ENCODE peak calls at places on chromosome X, in seven cellular contexts. Y, J, H, I, N, G and D are unnamed samples.

GRCh38 chrX:30904632-30905031 is 15.6 kb upstream of the TAB3 start:
- DNase-seq in Y (no peak), J (no peak), H (no peak), I (no peak), N (no peak), G (no peak), D (no peak)

GRCh38 chrX:6170424-6170823 is 58.2 kb downstream of the NLGN4X start:
- DNase-seq in Y (no peak), J (no peak), H (no peak), I (no peak), N (no peak), G (no peak), D (no peak)

GRCh38 chrX:134423606-134424005 is 36.4 kb upstream of the HPRT1 start:
- DNase-seq in Y (peak; percentile 35), J (no peak), H (peak; percentile 21), I (no peak), N (no peak), G (no peak), D (no peak)

GRCh38 chrX:56766554-56767412 is 37.7 kb downstream of the NBDY start:
- DNase-seq in Y (no peak), J (no peak), H (no peak), I (peak; percentile 62), N (no peak), G (peak; percentile 6), D (no peak)

GRCh38 chrX:19344207-19344534 is 444 bp downstream of the PDHA1 start:
- DNase-seq in Y (peak; percentile 1), J (no peak), H (no peak), I (no peak), N (no peak), G (no peak), D (no peak)

GRCh38 chrX:129653985-129654651 is 638 bp downstream of the APLN start:
- DNase-seq in Y (no peak), J (peak; percentile 43), H (no peak), I (no peak), N (no peak), G (no peak), D (no peak)

GRCh38 chrX:12798601-12799000 is 7.4 kb downstream of the PRPS2 start:
- DNase-seq in Y (no peak), J (no peak), H (no peak), I (no peak), N (no peak), G (no peak), D (no peak)

GRCh38 chrX:41720125-41720780 is 3.7 kb upstream of the GPR82 start:
- DNase-seq in Y (no peak), J (no peak), H (peak; percentile 29), I (no peak), N (no peak), G (no peak), D (no peak)

GRCh38 chrX:129239371-129239770 is 283.9 kb downstream of the SMARCA1 start:
- DNase-seq in Y (peak; percentile 1), J (no peak), H (no peak), I (no peak), N (no peak), G (no peak), D (no peak)

GRCh38 chrX:56026816-56027215 is 205.3 kb upstream of the KLF8 start:
- DNase-seq in Y (no peak), J (no peak), H (no peak), I (no peak), N (no peak), G (no peak), D (no peak)

GRCh38 chrX:96752776-96753175 is 68.1 kb downstream of the DIAPH2 start:
- DNase-seq in Y (no peak), J (no peak), H (no peak), I (no peak), N (no peak), G (no peak), D (no peak)

GRCh38 chrX:65697915-65698796 is 30.7 kb downstream of the MSN start:
- DNase-seq in Y (peak; percentile 55), J (peak; percentile 13), H (peak; percentile 87), I (no peak), N (no peak), G (no peak), D (no peak)

GRCh38 chrX:31702208-31702607 is 630.4 kb upstream of the FTHL17 start:
- DNase-seq in Y (no peak), J (no peak), H (no peak), I (no peak), N (no peak), G (no peak), D (no peak)

GRCh38 chrX:55758033-55758432 is 40.5 kb downstream of the RRAGB start:
- DNase-seq in Y (peak; percentile 76), J (no peak), H (no peak), I (no peak), N (no peak), G (no peak), D (no peak)

GRCh38 chrX:101257448-101258259 is 33.5 kb downstream of the TAF7L start:
- DNase-seq in Y (no peak), J (no peak), H (peak; percentile 22), I (no peak), N (no peak), G (no peak), D (no peak)

GRCh38 chrX:7120578-7121219 is 26.8 kb upstream of the STS start:
- DNase-seq in Y (peak; percentile 76), J (no peak), H (no peak), I (no peak), N (no peak), G (no peak), D (no peak)

GRCh38 chrX:475926-476723 is 89.4 kb upstream of the PPP2R3B start:
- DNase-seq in Y (no peak), J (no peak), H (no peak), I (no peak), N (no peak), G (no peak), D (no peak)

DNA sequence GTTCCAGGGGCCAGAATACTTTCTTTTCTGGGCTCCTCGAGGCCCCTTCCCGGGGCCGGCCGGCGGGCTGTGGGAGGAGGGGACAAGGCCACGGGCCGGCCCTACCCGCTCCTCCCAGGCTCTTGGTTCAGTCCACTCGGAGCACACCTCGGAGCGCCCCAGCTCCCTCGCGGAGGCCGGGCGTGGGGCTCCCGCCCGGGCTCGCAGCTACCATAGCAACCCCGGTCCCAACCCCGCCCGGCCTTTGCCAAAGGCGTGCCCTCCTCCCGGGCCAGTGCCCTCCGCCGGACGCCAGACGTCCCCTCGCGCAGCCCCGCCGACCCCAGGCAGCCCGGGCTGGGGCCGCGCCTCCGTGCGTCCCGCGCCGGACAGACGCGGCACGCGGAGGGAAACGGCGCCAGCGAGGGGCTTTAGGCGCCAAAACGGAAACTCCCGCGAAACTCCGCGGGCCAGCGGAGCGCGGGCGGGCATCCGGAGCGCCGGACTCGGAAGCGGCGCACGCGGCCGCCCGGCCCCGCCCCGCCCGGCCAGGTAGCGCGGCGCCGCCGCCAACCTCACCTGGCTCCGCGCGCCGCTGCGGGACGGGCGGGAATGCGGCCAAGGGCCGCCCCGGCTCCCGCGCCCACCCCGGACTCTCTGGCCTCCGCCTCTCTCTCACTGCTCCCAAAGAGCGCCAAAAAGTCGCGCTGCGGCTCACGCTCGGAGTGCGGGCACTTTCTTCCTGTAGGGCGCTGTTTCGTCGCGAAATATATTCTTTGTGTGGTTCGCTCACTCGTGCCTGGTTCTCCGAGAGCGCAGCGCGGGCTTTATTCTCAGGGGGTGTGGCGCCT is 633 bp upstream of the MBNL3 start:
- DNase-seq in Y (peak; percentile 1), J (peak; percentile 81), H (peak; percentile 82), I (peak; percentile 84), N (peak; percentile 73), G (peak; percentile 53), D (peak; percentile 78)
- H3K4me1 ChIP-seq in Y (peaks cover 3% of the 10 kb centered on the region), J (peaks cover 26% of the 10 kb centered on the region), H (peaks cover 30% of the 10 kb centered on the region), I (no peaks in the 10 kb centered on the region), N (no peaks in the 10 kb centered on the region), G (no peaks in the 10 kb centered on the region), D (peaks cover 5% of the 10 kb centered on the region)

DNA sequence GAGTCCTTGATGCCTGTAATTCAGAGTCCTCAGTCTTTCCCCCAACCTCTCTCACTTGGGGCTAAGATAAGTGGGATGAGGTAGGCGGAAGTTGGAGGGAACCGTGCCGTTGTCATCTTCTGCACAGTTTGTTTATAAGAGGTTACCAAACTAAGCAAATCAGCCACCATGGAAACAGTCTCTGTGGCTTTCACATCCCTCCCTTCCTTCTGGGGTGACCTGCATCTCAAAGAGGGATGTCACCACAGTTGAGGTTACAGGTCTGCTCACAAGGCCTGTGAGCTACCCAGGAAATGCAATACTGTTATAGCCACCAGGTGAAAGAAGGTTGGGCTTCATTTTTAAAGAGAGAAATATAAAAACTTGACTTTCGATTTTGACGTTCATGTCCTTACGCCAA is 26.3 kb downstream of the RTL5 start:
- DNase-seq in Y (no peak), J (no peak), H (no peak), I (no peak), N (no peak), G (no peak), D (no peak)
- H3K4me1 ChIP-seq in Y (peaks cover 5% of the 10 kb centered on the region), J (peaks cover 6% of the 10 kb centered on the region), H (no peaks in the 10 kb centered on the region), I (no peaks in the 10 kb centered on the region), N (no peaks in the 10 kb centered on the region), G (no peaks in the 10 kb centered on the region), D (no peaks in the 10 kb centered on the region)

DNA sequence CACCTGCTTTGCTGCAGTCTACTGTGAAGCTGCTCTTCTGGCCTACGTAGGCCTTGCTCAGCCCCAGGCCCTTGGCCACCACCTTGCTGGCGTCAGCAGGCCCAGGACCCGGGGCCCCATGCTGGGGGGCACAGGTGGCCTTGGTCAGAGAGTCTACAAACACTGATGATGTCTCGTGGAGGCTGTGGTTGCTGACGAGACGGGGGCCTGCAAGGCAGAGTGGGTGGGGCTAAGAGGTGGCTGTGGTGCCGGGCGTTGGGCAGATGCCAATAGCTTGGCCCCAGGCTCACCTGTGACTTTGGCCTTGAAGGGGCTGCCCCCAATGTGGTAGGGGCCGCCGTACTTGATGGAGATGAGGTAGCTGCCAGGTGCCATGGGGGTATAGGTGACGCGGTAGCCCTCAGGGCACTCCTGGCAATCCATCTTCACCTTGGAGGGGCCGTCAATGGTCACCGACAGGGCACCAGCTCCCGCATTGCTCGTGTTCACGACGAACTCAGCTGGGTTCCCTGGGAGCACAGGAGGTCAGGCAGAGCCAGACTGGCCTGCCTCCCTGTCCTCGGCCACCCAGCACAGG is 25.0 kb downstream of the FLNA start:
- DNase-seq in Y (no peak), J (no peak), H (no peak), I (no peak), N (peak; percentile 30), G (no peak), D (no peak)
- H3K4me1 ChIP-seq in Y (no peaks in the 10 kb centered on the region), J (no peaks in the 10 kb centered on the region), H (no peaks in the 10 kb centered on the region), I (no peaks in the 10 kb centered on the region), N (no peaks in the 10 kb centered on the region), G (no peaks in the 10 kb centered on the region), D (peaks cover 7% of the 10 kb centered on the region)

GRCh38 chrX:104254442-104255115 is at the start of gene ESX1:
- DNase-seq in Y (peak; percentile 4), J (no peak), H (no peak), I (no peak), N (no peak), G (peak; percentile 50), D (no peak)

GRCh38 chrX:104255465-104255864 is 732 bp upstream of the ESX1 start:
- DNase-seq in Y (peak; percentile 1), J (no peak), H (no peak), I (no peak), N (no peak), G (peak; percentile 41), D (no peak)

GRCh38 chrX:104253567-104254441 is 929 bp downstream of the ESX1 start:
- DNase-seq in Y (no peak), J (no peak), H (no peak), I (no peak), N (no peak), G (peak; percentile 60), D (no peak)

GRCh38 chrX:104250470-104250869 is 4.3 kb downstream of the ESX1 start:
- DNase-seq in Y (no peak), J (no peak), H (no peak), I (no peak), N (no peak), G (no peak), D (no peak)
- H3K4me1 ChIP-seq in Y (peaks cover 6% of the 10 kb centered on the region), J (peaks cover 14% of the 10 kb centered on the region), H (no peaks in the 10 kb centered on the region), I (no peaks in the 10 kb centered on the region), N (no peaks in the 10 kb centered on the region), G (no peaks in the 10 kb centered on the region), D (peaks cover 13% of the 10 kb centered on the region)

GRCh38 chrX:76026292-76026691 is 146.6 kb upstream of the PBDC1 start:
- DNase-seq in Y (no peak), J (no peak), H (no peak), I (no peak), N (no peak), G (no peak), D (no peak)
- H3K4me1 ChIP-seq in Y (no peaks in the 10 kb centered on the region), J (no peaks in the 10 kb centered on the region), H (no peaks in the 10 kb centered on the region), I (no peaks in the 10 kb centered on the region), N (no peaks in the 10 kb centered on the region), G (no peaks in the 10 kb centered on the region), D (no peaks in the 10 kb centered on the region)